ENCODE peak calls at places on chromosomes 7 and 10, in seven cellular contexts. B is H9, W is IMR-90, X is HL-60, Q is body of pancreas, V is endothelial cell, M is nephron progenitor cell. I is an unnamed sample.

GRCh38 chr7:79988642-79989041 is 146.0 kb upstream of the GNAI1 start:
- DNase-seq in B (no peak), W (peak), X (no peak), Q (no peak), V (no peak), M (no peak), I (no peak)

GRCh38 chr7:37488163-37488759 is 39.6 kb upstream of the ELMO1 start:
- DNase-seq in B (peak), W (no peak), X (peak), Q (no peak), V (no peak), M (no peak), I (no peak)

GRCh38 chr7:16421333-16422099 is at the start of gene CRPPA:
- DNase-seq in B (peak), W (peak), X (peak), Q (peak), V (peak), M (peak), I (peak)

GRCh38 chr7:78585958-78586357 is 787.4 kb downstream of the PHTF2 start:
- DNase-seq in B (no peak), W (no peak), X (peak), Q (no peak), V (no peak), M (no peak), I (no peak)

GRCh38 chr7:46975493-46975892 is 606.4 kb downstream of the TNS3 start:
- DNase-seq in B (no peak), W (no peak), X (no peak), Q (no peak), V (no peak), M (no peak), I (no peak)

GRCh38 chr7:101362334-101363195 is at the start of gene COL26A1:
- DNase-seq in B (peak), W (no peak), X (peak), Q (peak), V (peak), M (peak), I (peak)

GRCh38 chr10:17428616-17429097 is 25.7 kb downstream of the ST8SIA6 start:
- DNase-seq in B (no peak), W (no peak), X (no peak), Q (no peak), V (no peak), M (peak), I (no peak)

GRCh38 chr7:150931199-150931869 is 46.8 kb downstream of the KCNH2 start:
- DNase-seq in B (no peak), W (no peak), X (peak), Q (no peak), V (no peak), M (no peak), I (no peak)

GRCh38 chr10:42428534-42428933 is 209.8 kb downstream of the ZNF33B start:
- DNase-seq in B (no peak), W (no peak), X (no peak), Q (no peak), V (no peak), M (no peak), I (no peak)
- TF ChIP-seq CTCF in B (peak), W (peak), X (peak), Q (peak), V (no peak), M (no peak), I (no peak)

GRCh38 chr10:28503114-28503513 is 29.8 kb upstream of the WAC start:
- DNase-seq in B (no peak), W (no peak), X (no peak), Q (peak), V (no peak), M (no peak), I (no peak)
- TF ChIP-seq CTCF in B (no peak), W (no peak), X (no peak), Q (peak), V (no peak), M (no peak), I (no peak)

GRCh38 chr7:144454256-144455039 is 51.0 kb upstream of the NOBOX start:
- DNase-seq in B (no peak), W (no peak), X (no peak), Q (no peak), V (no peak), M (no peak), I (no peak)
- TF ChIP-seq CTCF in B (peak), W (no peak), X (no peak), Q (no peak), V (no peak), M (peak), I (peak)

GRCh38 chr7:132576723-132577089 is 436 bp upstream of the PLXNA4 start:
- DNase-seq in B (no peak), W (no peak), X (no peak), Q (no peak), V (no peak), M (no peak), I (peak)

GRCh38 chr7:132575987-132576722 is at the start of gene PLXNA4:
- DNase-seq in B (no peak), W (no peak), X (no peak), Q (no peak), V (no peak), M (peak), I (peak)

GRCh38 chr7:132574281-132574680 is 2.0 kb downstream of the PLXNA4 start:
- DNase-seq in B (no peak), W (no peak), X (no peak), Q (no peak), V (no peak), M (no peak), I (no peak)

GRCh38 chr7:132577206-132578049 is 1.2 kb upstream of the PLXNA4 start:
- DNase-seq in B (peak), W (peak), X (peak), Q (peak), V (peak), M (peak), I (peak)

GRCh38 chr7:132575336-132575986 is 809 bp downstream of the PLXNA4 start:
- DNase-seq in B (peak), W (peak), X (no peak), Q (peak), V (peak), M (peak), I (peak)
- TF ChIP-seq CTCF in B (no peak), W (no peak), X (no peak), Q (no peak), V (no peak), M (no peak), I (no peak)

DNA sequence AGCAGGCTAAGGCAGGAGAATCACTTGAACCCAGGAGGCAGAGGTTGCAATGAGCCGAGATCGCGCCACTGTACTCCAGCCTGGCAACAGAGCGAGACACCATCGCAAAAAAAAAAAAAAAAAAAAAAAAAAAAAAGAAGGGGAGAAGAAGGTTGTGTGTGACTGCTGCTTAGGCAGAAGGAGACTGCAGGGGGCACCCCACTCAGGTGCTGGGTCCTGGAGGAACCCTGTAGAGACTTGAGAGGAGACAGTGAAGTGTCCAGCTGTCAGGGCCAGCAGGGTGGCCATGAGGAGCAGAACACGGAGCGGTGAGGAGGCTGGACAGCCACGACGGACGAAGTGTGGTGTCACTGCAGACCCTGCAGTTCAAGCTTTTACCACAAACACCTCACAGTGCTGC is 99.0 kb upstream of the NMT2 start:
- DNase-seq in B (no peak), W (no peak), X (no peak), Q (no peak), V (no peak), M (no peak), I (no peak)
- TF ChIP-seq CTCF in B (peak), W (no peak), X (no peak), Q (no peak), V (no peak), M (no peak), I (no peak)